ENCODE peak calls at places on chromosomes 7 and 10, in six cellular contexts. One of them, this sample, is unnamed.

GRCh38 chr10:24440817-24441790 is 232.2 kb downstream of the KIAA1217 start:
- DNase-seq in SK-N-SH: no peak
- DNase-seq in GM12892: no peak
- DNase-seq in GM12878: no peak
- DNase-seq in HepG2: no peak
- DNase-seq in K562: no peak
- DNase-seq in this sample: no peak

GRCh38 chr10:130497056-130498010 is 361.1 kb downstream of the GLRX3 start:
- DNase-seq in SK-N-SH: no peak
- DNase-seq in GM12892: no peak
- DNase-seq in GM12878: no peak
- DNase-seq in HepG2: no peak
- DNase-seq in K562: no peak
- DNase-seq in this sample: no peak

GRCh38 chr7:36116347-36117200 is 36.5 kb upstream of the EEPD1 start:
- DNase-seq in SK-N-SH: no peak
- DNase-seq in GM12892: no peak
- DNase-seq in GM12878: no peak
- DNase-seq in HepG2: peak
- DNase-seq in K562: no peak
- DNase-seq in this sample: no peak

GRCh38 chr10:77498210-77498609 is 139.4 kb downstream of the KCNMA1 start:
- DNase-seq in SK-N-SH: no peak
- DNase-seq in GM12892: no peak
- DNase-seq in GM12878: no peak
- DNase-seq in HepG2: no peak
- DNase-seq in K562: no peak
- DNase-seq in this sample: no peak

GRCh38 chr10:86060386-86061280 is 306.0 kb downstream of the GRID1 start:
- DNase-seq in SK-N-SH: no peak
- DNase-seq in GM12892: no peak
- DNase-seq in GM12878: no peak
- DNase-seq in HepG2: no peak
- DNase-seq in K562: no peak
- DNase-seq in this sample: no peak

GRCh38 chr10:70977621-70978020 is 89.3 kb upstream of the PCBD1 start:
- DNase-seq in SK-N-SH: no peak
- DNase-seq in GM12892: no peak
- DNase-seq in GM12878: no peak
- DNase-seq in HepG2: no peak
- DNase-seq in K562: no peak
- DNase-seq in this sample: no peak

GRCh38 chr10:84077728-84078127 is 61.6 kb upstream of the GHITM start:
- DNase-seq in SK-N-SH: no peak
- DNase-seq in GM12892: no peak
- DNase-seq in GM12878: no peak
- DNase-seq in HepG2: no peak
- DNase-seq in K562: no peak
- DNase-seq in this sample: no peak

GRCh38 chr10:112223725-112224124 is 40.2 kb upstream of the GPAM start:
- DNase-seq in SK-N-SH: no peak
- DNase-seq in GM12892: no peak
- DNase-seq in GM12878: no peak
- DNase-seq in HepG2: peak
- DNase-seq in K562: no peak
- DNase-seq in this sample: no peak

GRCh38 chr7:114979388-114979787 is 57.5 kb downstream of the MDFIC start:
- DNase-seq in SK-N-SH: no peak
- DNase-seq in GM12892: no peak
- DNase-seq in GM12878: no peak
- DNase-seq in HepG2: no peak
- DNase-seq in K562: no peak
- DNase-seq in this sample: no peak

GRCh38 chr7:144403649-144404061 is at the start of gene NOBOX:
- DNase-seq in SK-N-SH: no peak
- DNase-seq in GM12892: no peak
- DNase-seq in GM12878: no peak
- DNase-seq in HepG2: no peak
- DNase-seq in K562: no peak
- DNase-seq in this sample: no peak

GRCh38 chr10:71225291-71226058 is 13.1 kb downstream of the UNC5B start:
- DNase-seq in SK-N-SH: no peak
- DNase-seq in GM12892: no peak
- DNase-seq in GM12878: no peak
- DNase-seq in HepG2: no peak
- DNase-seq in K562: no peak
- DNase-seq in this sample: no peak

GRCh38 chr7:116357776-116358670 is 141.5 kb upstream of the CAV2 start:
- DNase-seq in SK-N-SH: no peak
- DNase-seq in GM12892: no peak
- DNase-seq in GM12878: no peak
- DNase-seq in HepG2: no peak
- DNase-seq in K562: no peak
- DNase-seq in this sample: no peak

GRCh38 chr10:7320072-7320471 is 90.8 kb downstream of the SFMBT2 start:
- DNase-seq in SK-N-SH: no peak
- DNase-seq in GM12892: no peak
- DNase-seq in GM12878: no peak
- DNase-seq in HepG2: no peak
- DNase-seq in K562: no peak
- DNase-seq in this sample: no peak

GRCh38 chr10:17428616-17429097 is 25.7 kb downstream of the ST8SIA6 start:
- DNase-seq in SK-N-SH: no peak
- DNase-seq in GM12892: no peak
- DNase-seq in GM12878: no peak
- DNase-seq in HepG2: no peak
- DNase-seq in K562: peak
- DNase-seq in this sample: no peak

GRCh38 chr7:69232445-69233376 is 365.6 kb upstream of the AUTS2 start:
- DNase-seq in SK-N-SH: no peak
- DNase-seq in GM12892: no peak
- DNase-seq in GM12878: no peak
- DNase-seq in HepG2: no peak
- DNase-seq in K562: no peak
- DNase-seq in this sample: no peak

GRCh38 chr7:105916603-105917002 is 40.2 kb upstream of the ATXN7L1 start:
- DNase-seq in SK-N-SH: no peak
- DNase-seq in GM12892: no peak
- DNase-seq in GM12878: no peak
- DNase-seq in HepG2: no peak
- DNase-seq in K562: no peak
- DNase-seq in this sample: no peak

GRCh38 chr7:115099906-115100305 is 178.0 kb downstream of the MDFIC start:
- DNase-seq in SK-N-SH: no peak
- DNase-seq in GM12892: no peak
- DNase-seq in GM12878: no peak
- DNase-seq in HepG2: peak
- DNase-seq in K562: no peak
- DNase-seq in this sample: no peak

DNA sequence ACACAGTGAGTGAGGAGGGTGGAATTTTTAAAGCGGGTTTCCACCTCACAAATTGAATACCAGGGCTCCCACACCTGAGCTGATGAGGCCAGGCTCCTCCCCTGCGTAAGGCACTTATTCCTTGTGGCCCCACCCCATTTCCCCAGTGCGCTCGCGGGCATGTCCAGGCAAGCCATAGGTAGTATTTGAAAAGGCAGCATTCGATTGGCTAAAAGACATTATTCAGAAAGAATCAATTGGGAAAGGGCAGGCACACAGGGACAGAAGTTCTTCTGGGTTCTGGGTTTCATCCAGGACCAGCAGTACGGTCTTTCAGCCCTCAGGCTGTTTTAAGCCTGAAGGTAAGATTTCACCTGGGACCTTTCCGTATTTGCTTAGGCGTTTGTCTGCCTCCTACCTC is 222.3 kb downstream of the BBS9 start:
- DNase-seq in SK-N-SH: no peak
- DNase-seq in GM12892: no peak
- DNase-seq in GM12878: no peak
- DNase-seq in HepG2: no peak
- DNase-seq in K562: no peak
- DNase-seq in this sample: no peak
- TF ChIP-seq TAF1 in SK-N-SH: no peak
- TF ChIP-seq TAF1 in GM12892: no peak
- TF ChIP-seq TAF1 in GM12878: no peak
- TF ChIP-seq TAF1 in HepG2: no peak
- TF ChIP-seq TAF1 in K562: no peak
- TF ChIP-seq TAF1 in this sample: no peak

GRCh38 chr7:95476904-95477594 is 8.7 kb upstream of the ASB4 start:
- DNase-seq in SK-N-SH: peak
- DNase-seq in GM12892: no peak
- DNase-seq in GM12878: peak
- DNase-seq in HepG2: peak
- DNase-seq in K562: peak
- DNase-seq in this sample: no peak
- TF ChIP-seq TAF1 in SK-N-SH: no peak
- TF ChIP-seq TAF1 in GM12892: no peak
- TF ChIP-seq TAF1 in GM12878: no peak
- TF ChIP-seq TAF1 in HepG2: no peak
- TF ChIP-seq TAF1 in K562: no peak
- TF ChIP-seq TAF1 in this sample: no peak

GRCh38 chr7:38105874-38106483 is 72.1 kb upstream of the STARD3NL start:
- DNase-seq in SK-N-SH: peak
- DNase-seq in GM12892: no peak
- DNase-seq in GM12878: no peak
- DNase-seq in HepG2: peak
- DNase-seq in K562: peak
- DNase-seq in this sample: no peak
- TF ChIP-seq TAF1 in SK-N-SH: no peak
- TF ChIP-seq TAF1 in GM12892: no peak
- TF ChIP-seq TAF1 in GM12878: no peak
- TF ChIP-seq TAF1 in HepG2: no peak
- TF ChIP-seq TAF1 in K562: no peak
- TF ChIP-seq TAF1 in this sample: no peak

DNA sequence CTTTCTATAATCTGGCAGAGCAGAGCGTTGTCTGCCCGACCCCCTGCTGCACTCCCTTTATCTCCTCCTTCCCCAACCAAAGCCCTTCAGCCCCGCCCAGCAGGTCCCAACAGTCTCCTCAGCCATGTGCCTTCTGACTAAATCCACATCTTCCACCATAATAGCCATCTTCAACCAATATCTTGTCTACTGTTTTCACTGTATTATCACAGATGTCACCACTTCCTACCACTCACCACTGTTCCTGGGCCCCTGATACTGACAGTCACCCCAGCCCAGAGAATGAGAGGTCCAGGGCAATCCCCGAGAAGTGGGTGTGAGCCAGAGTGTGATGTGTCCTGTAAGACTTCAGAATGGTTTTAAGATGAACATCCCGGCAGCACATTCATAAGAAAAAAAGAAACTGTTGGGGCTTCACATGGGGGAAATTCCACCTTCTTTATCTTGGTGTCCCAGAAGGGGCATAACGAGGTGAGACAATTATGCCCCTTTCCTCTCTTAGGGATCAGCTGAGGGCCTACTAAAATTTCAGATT is 25.3 kb downstream of the CCDC6 start:
- DNase-seq in SK-N-SH: no peak
- DNase-seq in GM12892: peak
- DNase-seq in GM12878: peak
- DNase-seq in HepG2: no peak
- DNase-seq in K562: peak
- DNase-seq in this sample: no peak
- TF ChIP-seq TAF1 in SK-N-SH: no peak
- TF ChIP-seq TAF1 in GM12892: no peak
- TF ChIP-seq TAF1 in GM12878: no peak
- TF ChIP-seq TAF1 in HepG2: no peak
- TF ChIP-seq TAF1 in K562: no peak
- TF ChIP-seq TAF1 in this sample: no peak

DNA sequence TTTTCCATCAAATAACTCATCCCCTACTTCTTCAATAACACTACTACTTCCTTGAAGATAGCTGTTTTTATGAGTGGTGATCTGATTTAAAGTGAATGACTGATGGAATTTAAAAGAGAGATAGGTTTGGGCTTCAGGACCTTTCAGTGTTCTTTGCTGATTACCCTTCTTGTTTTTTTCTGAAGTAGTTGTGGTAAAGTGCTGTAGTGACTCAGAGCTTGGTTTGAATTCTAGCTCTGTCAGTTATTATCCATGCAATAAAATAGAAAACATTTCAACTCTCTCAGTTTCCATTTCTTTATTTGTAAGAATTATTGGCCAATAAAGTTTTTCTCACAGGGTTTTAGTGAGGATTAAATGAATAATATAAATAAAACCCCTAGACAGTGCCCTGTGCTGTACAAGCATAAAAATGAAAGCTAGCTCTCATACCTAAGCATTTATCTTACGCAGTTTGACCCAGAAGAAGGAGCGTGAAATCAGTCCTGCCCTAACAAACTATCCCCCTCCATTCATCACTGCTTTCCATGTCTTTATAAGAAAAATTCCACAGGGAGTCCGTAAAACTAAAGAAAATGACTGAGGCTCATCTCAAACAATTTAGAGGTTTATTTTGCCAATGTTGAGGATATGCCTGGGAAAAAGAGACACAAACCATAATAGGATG is 25.1 kb upstream of the AKAP9 start:
- DNase-seq in SK-N-SH: no peak
- DNase-seq in GM12892: no peak
- DNase-seq in GM12878: no peak
- DNase-seq in HepG2: no peak
- DNase-seq in K562: no peak
- DNase-seq in this sample: no peak
- TF ChIP-seq TAF1 in SK-N-SH: no peak
- TF ChIP-seq TAF1 in GM12892: no peak
- TF ChIP-seq TAF1 in GM12878: no peak
- TF ChIP-seq TAF1 in HepG2: no peak
- TF ChIP-seq TAF1 in K562: no peak
- TF ChIP-seq TAF1 in this sample: no peak